ENCODE peak calls at places on chromosome 9, in five cellular contexts. One of them, this sample, is unnamed.

GRCh38 chr9:98087420-98088354 is 31.2 kb downstream of the NANS start:
- DNase-seq in HTR-8/SVneo: no peak
- DNase-seq in activated naive CD8-positive, alpha-beta T cell treated with anti-CD3 and anti-CD28 coated beads, Interleukin-2, amount 50 U/mL, for 24 hours: no peak
- DNase-seq in GM03348: peak
- DNase-seq in SHP77: no peak
- DNase-seq in this sample: peak

GRCh38 chr9:135971892-135972291 is 10.7 kb upstream of the UBAC1 start:
- DNase-seq in SHP77: no peak
- DNase-seq in HTR-8/SVneo: no peak
- DNase-seq in activated naive CD8-positive, alpha-beta T cell treated with anti-CD3 and anti-CD28 coated beads, Interleukin-2, amount 50 U/mL, for 24 hours: no peak
- DNase-seq in GM03348: no peak
- DNase-seq in this sample: peak

GRCh38 chr9:129231759-129232158 is 53.7 kb upstream of the IER5L start:
- DNase-seq in GM03348: no peak
- DNase-seq in SHP77: no peak
- DNase-seq in activated naive CD8-positive, alpha-beta T cell treated with anti-CD3 and anti-CD28 coated beads, Interleukin-2, amount 50 U/mL, for 24 hours: no peak
- DNase-seq in HTR-8/SVneo: no peak
- DNase-seq in this sample: no peak

GRCh38 chr9:136117291-136118060 is 1.2 kb downstream of the TMEM250 start:
- DNase-seq in HTR-8/SVneo: no peak
- DNase-seq in GM03348: peak
- DNase-seq in SHP77: no peak
- DNase-seq in activated naive CD8-positive, alpha-beta T cell treated with anti-CD3 and anti-CD28 coated beads, Interleukin-2, amount 50 U/mL, for 24 hours: peak
- DNase-seq in this sample: no peak

GRCh38 chr9:134559013-134559412 is 82.6 kb upstream of the COL5A1 start:
- DNase-seq in SHP77: no peak
- DNase-seq in GM03348: no peak
- DNase-seq in HTR-8/SVneo: no peak
- DNase-seq in activated naive CD8-positive, alpha-beta T cell treated with anti-CD3 and anti-CD28 coated beads, Interleukin-2, amount 50 U/mL, for 24 hours: no peak
- DNase-seq in this sample: no peak

GRCh38 chr9:86069206-86069869 is 30.0 kb downstream of the GOLM1 start:
- DNase-seq in activated naive CD8-positive, alpha-beta T cell treated with anti-CD3 and anti-CD28 coated beads, Interleukin-2, amount 50 U/mL, for 24 hours: no peak
- DNase-seq in GM03348: no peak
- DNase-seq in HTR-8/SVneo: no peak
- DNase-seq in SHP77: no peak
- DNase-seq in this sample: no peak

GRCh38 chr9:95202076-95202681 is 115.3 kb downstream of the FANCC start:
- DNase-seq in GM03348: no peak
- DNase-seq in SHP77: no peak
- DNase-seq in activated naive CD8-positive, alpha-beta T cell treated with anti-CD3 and anti-CD28 coated beads, Interleukin-2, amount 50 U/mL, for 24 hours: no peak
- DNase-seq in HTR-8/SVneo: no peak
- DNase-seq in this sample: no peak

GRCh38 chr9:87567988-87568800 is 70.5 kb downstream of the DAPK1 start:
- DNase-seq in HTR-8/SVneo: no peak
- DNase-seq in SHP77: no peak
- DNase-seq in activated naive CD8-positive, alpha-beta T cell treated with anti-CD3 and anti-CD28 coated beads, Interleukin-2, amount 50 U/mL, for 24 hours: no peak
- DNase-seq in GM03348: no peak
- DNase-seq in this sample: no peak

GRCh38 chr9:25960235-25960634 is 282.0 kb upstream of the TUSC1 start:
- DNase-seq in HTR-8/SVneo: no peak
- DNase-seq in GM03348: peak
- DNase-seq in SHP77: no peak
- DNase-seq in activated naive CD8-positive, alpha-beta T cell treated with anti-CD3 and anti-CD28 coated beads, Interleukin-2, amount 50 U/mL, for 24 hours: no peak
- DNase-seq in this sample: no peak